ENCODE peak calls at places on chromosomes 2 and 18, in six cellular contexts. One of them, this sample, is unnamed.

GRCh38 chr2:161650116-161651015 is 26.1 kb downstream of the SLC4A10 start:
- DNase-seq in endothelial cell of umbilical vein: no peak
- DNase-seq in HepG2: no peak
- DNase-seq in A549: no peak
- DNase-seq in H1: no peak
- DNase-seq in WTC11: no peak
- DNase-seq in this sample: no peak

GRCh38 chr2:136381722-136382633 is 264.0 kb upstream of the CXCR4 start:
- DNase-seq in endothelial cell of umbilical vein: no peak
- DNase-seq in WTC11: no peak
- DNase-seq in HepG2: no peak
- DNase-seq in H1: peak
- DNase-seq in A549: no peak
- DNase-seq in this sample: no peak

GRCh38 chr18:26233208-26233607 is 7.0 kb downstream of the TAF4B start:
- DNase-seq in HepG2: peak
- DNase-seq in WTC11: peak
- DNase-seq in A549: no peak
- DNase-seq in endothelial cell of umbilical vein: no peak
- DNase-seq in H1: peak
- DNase-seq in this sample: no peak

GRCh38 chr2:241010531-241011295 is 12.3 kb downstream of the SNED1 start:
- DNase-seq in H1: no peak
- DNase-seq in endothelial cell of umbilical vein: no peak
- DNase-seq in A549: no peak
- DNase-seq in WTC11: no peak
- DNase-seq in HepG2: no peak
- DNase-seq in this sample: no peak

GRCh38 chr18:78292602-78293001 is 687.0 kb upstream of the SALL3 start:
- DNase-seq in H1: no peak
- DNase-seq in A549: no peak
- DNase-seq in WTC11: no peak
- DNase-seq in endothelial cell of umbilical vein: no peak
- DNase-seq in HepG2: no peak
- DNase-seq in this sample: no peak

GRCh38 chr18:24924066-24924716 is 427.8 kb downstream of the ZNF521 start:
- DNase-seq in HepG2: no peak
- DNase-seq in WTC11: peak
- DNase-seq in endothelial cell of umbilical vein: no peak
- DNase-seq in H1: peak
- DNase-seq in A549: no peak
- DNase-seq in this sample: no peak

GRCh38 chr2:38115216-38116012 is 39.5 kb upstream of the CYP1B1 start:
- DNase-seq in H1: peak
- DNase-seq in A549: peak
- DNase-seq in HepG2: peak
- DNase-seq in WTC11: peak
- DNase-seq in endothelial cell of umbilical vein: peak
- DNase-seq in this sample: peak

GRCh38 chr18:48827321-48828200 is 123.2 kb downstream of the SMAD7 start:
- DNase-seq in A549: no peak
- DNase-seq in WTC11: peak
- DNase-seq in HepG2: no peak
- DNase-seq in endothelial cell of umbilical vein: peak
- DNase-seq in H1: peak
- DNase-seq in this sample: no peak

GRCh38 chr2:50687327-50687726 is 344.6 kb downstream of the NRXN1 start:
- DNase-seq in HepG2: no peak
- DNase-seq in H1: no peak
- DNase-seq in endothelial cell of umbilical vein: no peak
- DNase-seq in WTC11: no peak
- DNase-seq in A549: no peak
- DNase-seq in this sample: no peak

GRCh38 chr2:36672199-36672598 is 24.3 kb upstream of the VIT start:
- DNase-seq in WTC11: no peak
- DNase-seq in H1: no peak
- DNase-seq in A549: no peak
- DNase-seq in HepG2: peak
- DNase-seq in endothelial cell of umbilical vein: peak
- DNase-seq in this sample: no peak

GRCh38 chr18:48675330-48675761 is 136.5 kb downstream of the CTIF start:
- DNase-seq in WTC11: peak
- DNase-seq in HepG2: peak
- DNase-seq in A549: peak
- DNase-seq in endothelial cell of umbilical vein: peak
- DNase-seq in H1: peak
- DNase-seq in this sample: peak

GRCh38 chr2:193810533-193810932 is 1615.8 kb upstream of the TMEFF2 start:
- DNase-seq in WTC11: no peak
- DNase-seq in endothelial cell of umbilical vein: no peak
- DNase-seq in HepG2: no peak
- DNase-seq in A549: no peak
- DNase-seq in H1: no peak
- DNase-seq in this sample: no peak

GRCh38 chr2:96768083-96768561 is 7.4 kb downstream of the CNNM4 start:
- DNase-seq in WTC11: no peak
- DNase-seq in endothelial cell of umbilical vein: no peak
- DNase-seq in H1: no peak
- DNase-seq in HepG2: no peak
- DNase-seq in A549: no peak
- DNase-seq in this sample: no peak

GRCh38 chr2:24945907-24946306 is 25.8 kb downstream of the DNAJC27 start:
- DNase-seq in endothelial cell of umbilical vein: no peak
- DNase-seq in WTC11: no peak
- DNase-seq in H1: no peak
- DNase-seq in A549: no peak
- DNase-seq in HepG2: no peak
- DNase-seq in this sample: no peak

GRCh38 chr2:26692814-26693286 is 328 bp downstream of the KCNK3 start:
- DNase-seq in endothelial cell of umbilical vein: peak
- DNase-seq in HepG2: no peak
- DNase-seq in A549: no peak
- DNase-seq in H1: no peak
- DNase-seq in WTC11: peak
- DNase-seq in this sample: no peak

GRCh38 chr18:48777026-48777736 is 173.6 kb downstream of the SMAD7 start:
- DNase-seq in HepG2: peak
- DNase-seq in H1: peak
- DNase-seq in WTC11: peak
- DNase-seq in A549: peak
- DNase-seq in endothelial cell of umbilical vein: peak
- DNase-seq in this sample: peak

GRCh38 chr2:150994041-150994440 is 267.6 kb downstream of the RBM43 start:
- DNase-seq in H1: no peak
- DNase-seq in A549: no peak
- DNase-seq in WTC11: no peak
- DNase-seq in endothelial cell of umbilical vein: no peak
- DNase-seq in HepG2: no peak
- DNase-seq in this sample: no peak
- TF ChIP-seq JUN in H1: no peak
- TF ChIP-seq JUN in A549: no peak
- TF ChIP-seq JUN in WTC11: no peak
- TF ChIP-seq JUN in endothelial cell of umbilical vein: no peak
- TF ChIP-seq JUN in HepG2: no peak
- TF ChIP-seq JUN in this sample: no peak

GRCh38 chr2:205540066-205540465 is 142.2 kb upstream of the NRP2 start:
- DNase-seq in WTC11: no peak
- DNase-seq in A549: no peak
- DNase-seq in HepG2: no peak
- DNase-seq in H1: no peak
- DNase-seq in endothelial cell of umbilical vein: no peak
- DNase-seq in this sample: no peak
- TF ChIP-seq JUN in WTC11: no peak
- TF ChIP-seq JUN in A549: no peak
- TF ChIP-seq JUN in HepG2: no peak
- TF ChIP-seq JUN in H1: no peak
- TF ChIP-seq JUN in endothelial cell of umbilical vein: no peak
- TF ChIP-seq JUN in this sample: no peak

GRCh38 chr2:221514305-221515040 is 57.6 kb downstream of the EPHA4 start:
- DNase-seq in HepG2: no peak
- DNase-seq in H1: no peak
- DNase-seq in WTC11: no peak
- DNase-seq in A549: no peak
- DNase-seq in endothelial cell of umbilical vein: no peak
- DNase-seq in this sample: no peak

GRCh38 chr2:221518937-221519635 is 53.0 kb downstream of the EPHA4 start:
- DNase-seq in HepG2: no peak
- DNase-seq in WTC11: no peak
- DNase-seq in endothelial cell of umbilical vein: no peak
- DNase-seq in A549: no peak
- DNase-seq in H1: no peak
- DNase-seq in this sample: no peak

GRCh38 chr2:221518201-221518936 is 53.7 kb downstream of the EPHA4 start:
- DNase-seq in H1: no peak
- DNase-seq in HepG2: no peak
- DNase-seq in endothelial cell of umbilical vein: peak
- DNase-seq in A549: no peak
- DNase-seq in WTC11: no peak
- DNase-seq in this sample: no peak

GRCh38 chr2:221521261-221521845 is 50.8 kb downstream of the EPHA4 start:
- DNase-seq in A549: no peak
- DNase-seq in endothelial cell of umbilical vein: no peak
- DNase-seq in WTC11: no peak
- DNase-seq in H1: no peak
- DNase-seq in HepG2: no peak
- DNase-seq in this sample: no peak

GRCh38 chr2:221517362-221518121 is 54.6 kb downstream of the EPHA4 start:
- DNase-seq in A549: no peak
- DNase-seq in HepG2: no peak
- DNase-seq in H1: no peak
- DNase-seq in WTC11: no peak
- DNase-seq in endothelial cell of umbilical vein: peak
- DNase-seq in this sample: no peak
- TF ChIP-seq JUN in A549: no peak
- TF ChIP-seq JUN in HepG2: no peak
- TF ChIP-seq JUN in H1: no peak
- TF ChIP-seq JUN in WTC11: no peak
- TF ChIP-seq JUN in endothelial cell of umbilical vein: no peak
- TF ChIP-seq JUN in this sample: no peak

DNA sequence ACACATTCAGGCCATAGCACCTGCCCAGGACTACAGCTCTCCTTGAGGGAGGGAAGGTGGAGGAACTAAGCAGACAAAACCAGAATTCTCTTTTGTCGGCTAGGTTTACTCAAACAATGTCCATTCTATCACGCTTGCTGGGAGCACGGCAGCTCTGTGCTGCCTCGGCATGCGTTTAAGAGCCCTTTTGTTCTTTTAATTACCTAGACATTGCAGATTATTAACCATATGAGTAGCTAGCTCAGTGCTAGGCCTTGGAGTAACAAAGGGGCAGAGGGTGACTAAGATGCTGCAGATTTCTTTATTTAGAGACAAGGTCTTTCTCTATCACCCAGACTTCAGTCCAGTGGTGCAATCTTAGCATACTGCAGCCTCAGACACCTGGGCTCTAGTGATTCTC is 11.0 kb downstream of the MSGN1 start:
- DNase-seq in A549: no peak
- DNase-seq in H1: no peak
- DNase-seq in endothelial cell of umbilical vein: no peak
- DNase-seq in HepG2: no peak
- DNase-seq in WTC11: no peak
- DNase-seq in this sample: no peak
- TF ChIP-seq JUN in A549: no peak
- TF ChIP-seq JUN in H1: no peak
- TF ChIP-seq JUN in endothelial cell of umbilical vein: no peak
- TF ChIP-seq JUN in HepG2: no peak
- TF ChIP-seq JUN in WTC11: no peak
- TF ChIP-seq JUN in this sample: no peak

DNA sequence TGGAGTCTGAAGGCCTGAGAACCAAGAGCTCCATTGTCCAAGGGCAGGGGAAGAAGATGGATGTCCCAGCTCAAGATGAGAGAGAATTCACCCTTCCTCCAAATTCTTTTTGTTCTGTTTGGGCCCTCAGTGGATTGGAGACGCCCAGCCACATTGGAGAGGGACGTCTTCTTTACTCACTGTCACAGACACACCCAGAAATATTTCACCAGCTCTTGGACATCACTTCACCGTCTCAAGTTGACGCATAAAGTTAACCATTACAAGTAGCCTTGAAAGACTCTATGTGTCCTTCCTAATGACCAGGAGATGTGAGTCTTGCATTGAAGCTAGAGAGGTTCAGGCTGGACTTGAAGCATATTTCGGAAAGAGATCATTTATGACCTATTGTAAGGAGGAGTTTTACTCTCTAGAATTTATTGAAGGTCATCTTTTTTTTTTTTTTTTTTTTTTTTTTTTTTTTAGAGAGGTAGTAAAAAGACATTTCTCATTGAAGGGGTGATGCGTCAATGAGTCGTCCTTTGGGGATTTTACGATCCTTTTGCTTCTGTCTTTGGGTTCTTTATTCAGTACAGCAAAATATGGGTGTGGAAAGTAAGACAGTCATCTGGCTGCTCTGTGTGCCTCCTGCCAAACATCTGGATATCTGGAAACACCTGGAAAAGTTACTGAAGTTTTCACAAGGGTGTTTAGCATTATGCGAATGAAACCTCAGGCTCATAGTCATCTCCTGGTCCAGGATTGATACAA is 118.1 kb downstream of the PRPF40A start:
- DNase-seq in HepG2: no peak
- DNase-seq in H1: no peak
- DNase-seq in A549: peak
- DNase-seq in WTC11: no peak
- DNase-seq in endothelial cell of umbilical vein: no peak
- DNase-seq in this sample: no peak
- TF ChIP-seq JUN in HepG2: no peak
- TF ChIP-seq JUN in H1: no peak
- TF ChIP-seq JUN in A549: no peak
- TF ChIP-seq JUN in WTC11: no peak
- TF ChIP-seq JUN in endothelial cell of umbilical vein: no peak
- TF ChIP-seq JUN in this sample: no peak

GRCh38 chr2:205283721-205284270 is 398.5 kb upstream of the NRP2 start:
- DNase-seq in H1: no peak
- DNase-seq in A549: no peak
- DNase-seq in endothelial cell of umbilical vein: no peak
- DNase-seq in HepG2: no peak
- DNase-seq in WTC11: no peak
- DNase-seq in this sample: no peak
- TF ChIP-seq JUN in H1: no peak
- TF ChIP-seq JUN in A549: no peak
- TF ChIP-seq JUN in endothelial cell of umbilical vein: no peak
- TF ChIP-seq JUN in HepG2: no peak
- TF ChIP-seq JUN in WTC11: no peak
- TF ChIP-seq JUN in this sample: no peak

GRCh38 chr2:216064014-216064630 is 17.5 kb downstream of the PECR start:
- DNase-seq in WTC11: no peak
- DNase-seq in endothelial cell of umbilical vein: no peak
- DNase-seq in HepG2: no peak
- DNase-seq in H1: no peak
- DNase-seq in A549: no peak
- DNase-seq in this sample: no peak
- TF ChIP-seq JUN in WTC11: no peak
- TF ChIP-seq JUN in endothelial cell of umbilical vein: no peak
- TF ChIP-seq JUN in HepG2: no peak
- TF ChIP-seq JUN in H1: no peak
- TF ChIP-seq JUN in A549: no peak
- TF ChIP-seq JUN in this sample: no peak